ENCODE peak calls at places on chromosomes 16 and 17, in seven cellular contexts. W is NCI-H1436; J is stimulated activated CD8-positive, alpha-beta memory T cell treated with anti-CD3 and anti-CD28 coated beads, Interleukin-4, amount 100 ng/mL, for 24 hours; D is HFF-Myc; A is GM04504; O is tibial artery; H is NCI-H460. G is an unnamed sample.

GRCh38 chr16:69508033-69508432 is 57.7 kb upstream of the NFAT5 start:
- DNase-seq in W (no peak), J (no peak), D (no peak), A (no peak), O (no peak), H (no peak), G (no peak)

GRCh38 chr16:55668337-55669281 is 12.8 kb downstream of the SLC6A2 start:
- DNase-seq in W (no peak), J (no peak), D (peak), A (no peak), O (no peak), H (no peak), G (no peak)

GRCh38 chr17:79325707-79326106 is 251.1 kb downstream of the ENGASE start:
- DNase-seq in W (no peak), J (no peak), D (no peak), A (no peak), O (no peak), H (peak), G (no peak)

GRCh38 chr16:12906271-12906670 is 4.9 kb downstream of the SHISA9 start:
- DNase-seq in W (no peak), J (no peak), D (no peak), A (no peak), O (no peak), H (no peak), G (no peak)

GRCh38 chr16:13959626-13960025 is 39.7 kb downstream of the ERCC4 start:
- DNase-seq in W (no peak), J (no peak), D (no peak), A (no peak), O (no peak), H (no peak), G (no peak)

GRCh38 chr17:50346313-50347086 is 574 bp downstream of the XYLT2 start:
- DNase-seq in W (no peak), J (peak), D (no peak), A (no peak), O (no peak), H (peak), G (no peak)

GRCh38 chr17:45406107-45406506 is 26.6 kb downstream of the ARHGAP27 start:
- DNase-seq in W (no peak), J (no peak), D (no peak), A (no peak), O (no peak), H (no peak), G (no peak)

GRCh38 chr17:17104494-17104893 is 62.2 kb downstream of the MPRIP start:
- DNase-seq in W (no peak), J (no peak), D (no peak), A (no peak), O (no peak), H (no peak), G (no peak)

GRCh38 chr17:4530799-4531730 is 24.1 kb downstream of the MYBBP1A start:
- DNase-seq in W (no peak), J (no peak), D (no peak), A (no peak), O (no peak), H (no peak), G (no peak)

GRCh38 chr16:52191533-52192134 is 355.3 kb downstream of the TOX3 start:
- DNase-seq in W (peak), J (peak), D (peak), A (peak), O (peak), H (peak), G (peak)

GRCh38 chr16:75421820-75422126 is 11.5 kb downstream of the CFDP1 start:
- DNase-seq in W (no peak), J (no peak), D (no peak), A (no peak), O (no peak), H (no peak), G (no peak)

GRCh38 chr16:84120023-84120422 is 3.3 kb upstream of the MBTPS1 start:
- DNase-seq in W (no peak), J (no peak), D (no peak), A (no peak), O (no peak), H (no peak), G (no peak)

GRCh38 chr16:82738699-82739098 is 111.9 kb downstream of the CDH13 start:
- DNase-seq in W (no peak), J (no peak), D (no peak), A (no peak), O (no peak), H (no peak), G (no peak)

GRCh38 chr17:18378205-18378505 is 577 bp downstream of the EVPLL start:
- DNase-seq in W (no peak), J (no peak), D (no peak), A (no peak), O (no peak), H (no peak), G (no peak)

GRCh38 chr17:19733953-19734526 is 14.1 kb downstream of the ALDH3A1 start:
- DNase-seq in W (no peak), J (no peak), D (no peak), A (no peak), O (no peak), H (no peak), G (no peak)

GRCh38 chr17:78284146-78284545 is 52.7 kb downstream of the TMEM235 start:
- DNase-seq in W (no peak), J (no peak), D (no peak), A (peak), O (no peak), H (no peak), G (no peak)

GRCh38 chr16:50067290-50067853 is 1.6 kb downstream of the HEATR3 start:
- DNase-seq in W (peak), J (no peak), D (peak), A (no peak), O (no peak), H (no peak), G (no peak)

GRCh38 chr16:88766975-88767374 is 18.0 kb downstream of the PIEZO1 start:
- DNase-seq in W (no peak), J (no peak), D (no peak), A (no peak), O (no peak), H (no peak), G (no peak)

GRCh38 chr17:35849469-35850348 is 19.0 kb downstream of the HEATR9 start:
- DNase-seq in W (peak), J (peak), D (peak), A (peak), O (no peak), H (peak), G (peak)

GRCh38 chr17:28227278-28228108 is 91.5 kb upstream of the TMEM97 start:
- DNase-seq in W (peak), J (no peak), D (no peak), A (no peak), O (no peak), H (peak), G (no peak)

GRCh38 chr17:72184805-72185204 is 64.0 kb downstream of the SOX9 start:
- DNase-seq in W (no peak), J (no peak), D (no peak), A (no peak), O (no peak), H (no peak), G (no peak)

GRCh38 chr16:69029121-69029520 is 76.3 kb upstream of the HAS3 start:
- DNase-seq in W (no peak), J (no peak), D (no peak), A (no peak), O (no peak), H (no peak), G (no peak)

G was measured in SHP77 treated with DMSO at 0.1 percent for 48 hours.